ENCODE peak calls at places on chromosome 5, in five cellular contexts. Q is IMR-90, D is neuronal stem cell, I is mesenchymal stem cell, G is H1. M is an unnamed sample.
A peak's percentile ranks its signal among the peaks of the same experiment; 100 is the strongest.

GRCh38 chr5:145856285-145856818 is 16.5 kb downstream of the GRXCR2 start:
- DNase-seq in G (peak; percentile 36), D (peak; percentile 26), I (peak; percentile 82), Q (peak; percentile 83), M (peak; percentile 91)

GRCh38 chr5:41156739-41157138 is 56.6 kb downstream of the C6 start:
- DNase-seq in G (no peak), Q (peak; percentile 90), D (no peak), I (no peak), M (no peak)

GRCh38 chr5:73515232-73515631 is 17.0 kb downstream of the BTF3 start:
- DNase-seq in D (no peak), I (no peak), Q (no peak), G (no peak), M (no peak)

GRCh38 chr5:81140942-81141341 is 92.2 kb upstream of the CKMT2 start:
- DNase-seq in Q (peak; percentile 80), G (no peak), I (peak; percentile 26), D (no peak), M (no peak)

GRCh38 chr5:124408738-124409453 is 337.5 kb downstream of the ZNF608 start:
- DNase-seq in Q (peak; percentile 10), I (peak; percentile 4), G (no peak), D (peak; percentile 52), M (peak; percentile 24)

GRCh38 chr5:38780950-38781349 is 64.9 kb upstream of the OSMR start:
- DNase-seq in D (no peak), G (no peak), I (peak; percentile 76), Q (peak; percentile 66), M (no peak)

GRCh38 chr5:107217721-107218130 is 453.0 kb downstream of the EFNA5 start:
- DNase-seq in I (no peak), D (no peak), G (no peak), Q (no peak), M (no peak)

GRCh38 chr5:58135571-58136335 is 324.1 kb downstream of the PLK2 start:
- DNase-seq in G (no peak), D (no peak), I (peak; percentile 22), Q (peak; percentile 83), M (no peak)

GRCh38 chr5:63820557-63820956 is 141.7 kb downstream of the HTR1A start:
- DNase-seq in Q (no peak), G (no peak), D (no peak), I (no peak), M (peak; percentile 21)

GRCh38 chr5:148384389-148384756 is 615 bp downstream of the FBXO38 start:
- DNase-seq in G (no peak), Q (no peak), D (no peak), I (no peak), M (peak; percentile 44)

GRCh38 chr5:176656467-176656990 is 9.2 kb downstream of the TSPAN17 start:
- DNase-seq in I (no peak), G (no peak), Q (no peak), D (no peak), M (no peak)

GRCh38 chr5:65198777-65199120 is 283.0 kb downstream of the ADAMTS6 start:
- DNase-seq in D (no peak), I (peak; percentile 75), Q (peak; percentile 99), G (no peak), M (peak; percentile 65)

GRCh38 chr5:122120957-122121356 is 8.4 kb upstream of the ZNF474 start:
- DNase-seq in G (no peak), Q (peak; percentile 29), D (no peak), I (peak; percentile 68), M (no peak)

GRCh38 chr5:67215592-67216471 is 19.2 kb upstream of the CD180 start:
- DNase-seq in G (no peak), I (peak; percentile 42), D (no peak), Q (peak; percentile 13), M (peak; percentile 53)

GRCh38 chr5:95863383-95863757 is 40.8 kb upstream of the GLRX start:
- DNase-seq in I (peak; percentile 78), G (no peak), Q (peak; percentile 62), D (no peak), M (no peak)

GRCh38 chr5:159504857-159505304 is 174.6 kb upstream of the IL12B start:
- DNase-seq in G (no peak), I (peak; percentile 82), Q (peak; percentile 78), D (no peak), M (peak; percentile 62)

GRCh38 chr5:151082274-151082902 is 1.6 kb upstream of the TNIP1 start:
- DNase-seq in D (peak; percentile 17), I (peak; percentile 75), Q (peak; percentile 37), G (no peak), M (peak; percentile 77)

GRCh38 chr5:126736141-126736540 is 40.8 kb upstream of the LMNB1 start:
- DNase-seq in D (no peak), I (no peak), G (no peak), Q (peak; percentile 4), M (peak; percentile 91)

GRCh38 chr5:79109527-79110492 is 1.8 kb upstream of the BHMT start:
- DNase-seq in G (no peak), D (no peak), Q (no peak), I (no peak), M (peak; percentile 59)

GRCh38 chr5:12845549-12846159 is 941.4 kb upstream of the CTNND2 start:
- DNase-seq in D (no peak), I (no peak), Q (no peak), G (no peak), M (peak; percentile 10)

GRCh38 chr5:135122797-135123196 is 88.8 kb upstream of the PITX1 start:
- DNase-seq in D (no peak), G (no peak), I (no peak), Q (no peak), M (no peak)

GRCh38 chr5:135120951-135121350 is 86.9 kb upstream of the PITX1 start:
- DNase-seq in D (peak; percentile 14), Q (no peak), I (no peak), G (no peak), M (peak; percentile 63)

GRCh38 chr5:135127604-135128240 is 93.7 kb upstream of the PITX1 start:
- DNase-seq in Q (peak; percentile 93), D (no peak), G (no peak), I (peak; percentile 93), M (no peak)

GRCh38 chr5:135126688-135127603 is 92.9 kb upstream of the PITX1 start:
- DNase-seq in I (no peak), Q (no peak), G (no peak), D (no peak), M (no peak)

GRCh38 chr5:135124128-135124527 is 90.1 kb upstream of the PITX1 start:
- DNase-seq in D (no peak), Q (no peak), G (no peak), I (no peak), M (peak; percentile 81)
- H3K4me2 ChIP-seq in D (no peak overlapping the region), Q (no peak overlapping the region), G (no peak overlapping the region), I (no peak overlapping the region), M (no peak overlapping the region)

GRCh38 chr5:168740055-168740820 is 161.1 kb upstream of the PANK3 start:
- DNase-seq in D (no peak), G (no peak), Q (no peak), I (no peak), M (no peak)

GRCh38 chr5:168734119-168734518 is 155.0 kb upstream of the PANK3 start:
- DNase-seq in G (no peak), Q (no peak), I (no peak), D (no peak), M (no peak)

GRCh38 chr5:168737066-168737465 is 157.9 kb upstream of the PANK3 start:
- DNase-seq in G (no peak), Q (no peak), I (no peak), D (no peak), M (no peak)

GRCh38 chr5:168734657-168735344 is 155.6 kb upstream of the PANK3 start:
- DNase-seq in I (peak; percentile 8), D (no peak), Q (peak; percentile 11), G (no peak), M (no peak)

DNA sequence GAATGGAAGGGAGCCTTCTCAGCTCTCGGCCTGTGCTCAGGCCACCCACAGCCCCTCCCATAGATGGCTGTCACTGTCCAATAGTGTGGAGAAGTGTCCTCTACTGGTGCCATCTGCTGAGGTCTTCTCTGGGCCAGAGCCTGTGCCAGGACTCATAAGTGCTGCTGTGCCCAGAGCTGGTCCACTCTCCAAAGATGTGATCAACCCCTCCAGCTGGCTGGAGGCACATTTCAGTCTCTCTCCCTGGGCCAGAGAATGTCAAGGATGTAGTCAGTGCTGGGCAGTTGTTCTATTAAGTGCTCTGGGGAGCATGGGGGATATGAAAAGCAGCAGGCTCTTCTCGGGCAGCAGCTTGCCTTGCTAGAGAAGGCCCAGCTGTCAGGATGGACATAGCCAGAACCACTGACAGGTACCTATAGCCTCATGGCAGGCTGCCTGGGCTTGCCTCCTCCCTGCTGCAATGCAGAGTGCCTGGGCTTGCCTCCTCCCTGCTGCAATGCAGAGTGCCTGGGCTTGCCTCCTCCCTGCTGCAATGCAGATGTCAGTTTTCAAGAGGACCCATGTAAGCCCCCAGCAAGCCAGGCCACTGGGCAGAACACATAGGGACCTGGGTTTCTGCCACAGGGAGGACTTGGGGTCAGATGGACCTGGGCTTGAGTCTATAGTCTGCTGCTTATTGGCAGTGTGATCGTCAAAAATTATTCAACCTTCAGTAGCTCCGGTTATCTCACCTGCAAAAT is 157.2 kb upstream of the PANK3 start:
- DNase-seq in Q (no peak), I (no peak), G (no peak), D (no peak), M (no peak)
- H3K4me3 ChIP-seq in Q (no peak overlapping the region), I (no peak overlapping the region), G (no peak overlapping the region), D (no peak overlapping the region), M (no peak overlapping the region)

DNA sequence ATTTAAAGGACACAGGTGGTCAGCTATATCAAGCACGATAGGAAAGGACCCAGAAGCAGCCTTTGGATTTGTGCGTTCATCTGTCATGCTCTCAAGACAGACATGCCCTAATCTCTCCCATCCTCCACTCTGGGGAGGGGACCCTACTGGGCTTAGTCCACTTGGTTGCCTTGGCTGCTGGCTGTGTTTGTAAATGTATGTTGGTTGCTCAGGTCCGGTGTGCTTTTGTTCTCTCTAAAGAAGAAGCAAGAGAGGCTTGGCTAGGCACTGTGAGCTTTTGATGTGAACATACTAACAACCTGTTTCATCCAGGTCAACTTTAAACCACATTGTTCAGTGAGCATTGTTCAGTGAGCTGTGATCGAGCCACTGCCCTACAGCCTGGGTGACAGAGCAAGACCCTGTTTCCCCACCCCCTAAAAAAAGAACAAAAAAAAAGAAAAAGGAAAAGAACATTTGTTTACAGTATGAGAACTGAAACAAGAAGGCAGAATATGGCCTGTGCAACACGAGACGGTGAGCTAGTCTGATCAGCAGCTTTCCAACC is 228.2 kb downstream of the ARHGAP26 start:
- DNase-seq in G (no peak), D (no peak), I (no peak), Q (no peak), M (peak; percentile 27)
- H2BK15ac ChIP-seq in G (no peak overlapping the region), D (no peak overlapping the region), I (no peak overlapping the region), Q (no peak overlapping the region), M (no peak overlapping the region)

GRCh38 chr5:17203329-17204132 is 13.9 kb upstream of the BASP1 start:
- DNase-seq in G (no peak), Q (peak; percentile 86), I (peak; percentile 80), D (no peak), M (peak; percentile 65)
- H3K4me2 ChIP-seq in G (no peak overlapping the region), Q (no peak overlapping the region), I (no peak overlapping the region), D (no peak overlapping the region), M (no peak overlapping the region)

M was measured in mesendoderm.